ENCODE peak calls at places on chromosomes 13 and 19, in seven cellular contexts. One of them, this sample, is unnamed.

GRCh38 chr19:10836478-10837325 is 690 bp upstream of the TMED1 start:
- DNase-seq in activated CD8-positive, alpha-beta T cell treated with anti-CD3 and anti-CD28 coated beads for 36 hours: peak; percentile 92
- DNase-seq in iPS-NIHi11: peak; percentile 81
- DNase-seq in endothelial cell: no peak
- DNase-seq in fibroblast of the aortic adventitia: no peak
- DNase-seq in AG09309: no peak
- DNase-seq in HT1080: no peak
- DNase-seq in this sample: peak; percentile 67

GRCh38 chr13:37446503-37446902 is 152.1 kb downstream of the POSTN start:
- DNase-seq in activated CD8-positive, alpha-beta T cell treated with anti-CD3 and anti-CD28 coated beads for 36 hours: no peak
- DNase-seq in iPS-NIHi11: no peak
- DNase-seq in endothelial cell: no peak
- DNase-seq in fibroblast of the aortic adventitia: peak; percentile 91
- DNase-seq in AG09309: peak; percentile 86
- DNase-seq in HT1080: peak; percentile 66
- DNase-seq in this sample: no peak

GRCh38 chr19:30133803-30134202 is 191.8 kb downstream of the URI1 start:
- DNase-seq in activated CD8-positive, alpha-beta T cell treated with anti-CD3 and anti-CD28 coated beads for 36 hours: no peak
- DNase-seq in iPS-NIHi11: no peak
- DNase-seq in endothelial cell: no peak
- DNase-seq in fibroblast of the aortic adventitia: no peak
- DNase-seq in AG09309: no peak
- DNase-seq in HT1080: no peak
- DNase-seq in this sample: no peak

GRCh38 chr19:38564981-38565685 is 52.6 kb downstream of the MAP4K1 start:
- DNase-seq in activated CD8-positive, alpha-beta T cell treated with anti-CD3 and anti-CD28 coated beads for 36 hours: peak; percentile 22
- DNase-seq in iPS-NIHi11: peak; percentile 82
- DNase-seq in endothelial cell: no peak
- DNase-seq in fibroblast of the aortic adventitia: no peak
- DNase-seq in AG09309: no peak
- DNase-seq in HT1080: no peak
- DNase-seq in this sample: no peak

GRCh38 chr19:41904118-41904870 is 21.3 kb downstream of the ARHGEF1 start:
- DNase-seq in activated CD8-positive, alpha-beta T cell treated with anti-CD3 and anti-CD28 coated beads for 36 hours: no peak
- DNase-seq in iPS-NIHi11: no peak
- DNase-seq in endothelial cell: no peak
- DNase-seq in fibroblast of the aortic adventitia: no peak
- DNase-seq in AG09309: no peak
- DNase-seq in HT1080: no peak
- DNase-seq in this sample: no peak

GRCh38 chr19:29587518-29587986 is 18.5 kb upstream of the POP4 start:
- DNase-seq in activated CD8-positive, alpha-beta T cell treated with anti-CD3 and anti-CD28 coated beads for 36 hours: peak; percentile 85
- DNase-seq in iPS-NIHi11: no peak
- DNase-seq in endothelial cell: no peak
- DNase-seq in fibroblast of the aortic adventitia: no peak
- DNase-seq in AG09309: no peak
- DNase-seq in HT1080: peak; percentile 86
- DNase-seq in this sample: no peak

GRCh38 chr13:35388979-35389378 is 87.5 kb downstream of the MAB21L1 start:
- DNase-seq in activated CD8-positive, alpha-beta T cell treated with anti-CD3 and anti-CD28 coated beads for 36 hours: no peak
- DNase-seq in iPS-NIHi11: no peak
- DNase-seq in endothelial cell: no peak
- DNase-seq in fibroblast of the aortic adventitia: peak; percentile 58
- DNase-seq in AG09309: no peak
- DNase-seq in HT1080: peak; percentile 10
- DNase-seq in this sample: no peak

GRCh38 chr19:40831502-40832430 is 18.5 kb downstream of the CYP2A6 start:
- DNase-seq in activated CD8-positive, alpha-beta T cell treated with anti-CD3 and anti-CD28 coated beads for 36 hours: no peak
- DNase-seq in iPS-NIHi11: no peak
- DNase-seq in endothelial cell: no peak
- DNase-seq in fibroblast of the aortic adventitia: peak; percentile 98
- DNase-seq in AG09309: peak; percentile 99
- DNase-seq in HT1080: peak; percentile 96
- DNase-seq in this sample: no peak

GRCh38 chr13:22114630-22115311 is 443.9 kb downstream of the FGF9 start:
- DNase-seq in activated CD8-positive, alpha-beta T cell treated with anti-CD3 and anti-CD28 coated beads for 36 hours: peak; percentile 51
- DNase-seq in iPS-NIHi11: no peak
- DNase-seq in endothelial cell: no peak
- DNase-seq in fibroblast of the aortic adventitia: no peak
- DNase-seq in AG09309: no peak
- DNase-seq in HT1080: no peak
- DNase-seq in this sample: no peak

GRCh38 chr19:21202865-21203494 is 61.1 kb downstream of the ZNF431 start:
- DNase-seq in activated CD8-positive, alpha-beta T cell treated with anti-CD3 and anti-CD28 coated beads for 36 hours: peak; percentile 41
- DNase-seq in iPS-NIHi11: peak; percentile 76
- DNase-seq in endothelial cell: peak; percentile 54
- DNase-seq in fibroblast of the aortic adventitia: peak; percentile 14
- DNase-seq in AG09309: peak; percentile 10
- DNase-seq in HT1080: peak; percentile 15
- DNase-seq in this sample: peak; percentile 34

GRCh38 chr19:16886305-16886880 is 2.4 kb upstream of the F2RL3 start:
- DNase-seq in activated CD8-positive, alpha-beta T cell treated with anti-CD3 and anti-CD28 coated beads for 36 hours: no peak
- DNase-seq in iPS-NIHi11: no peak
- DNase-seq in endothelial cell: no peak
- DNase-seq in fibroblast of the aortic adventitia: peak; percentile 80
- DNase-seq in AG09309: no peak
- DNase-seq in HT1080: peak; percentile 46
- DNase-seq in this sample: no peak

GRCh38 chr13:100210966-100211710 is 122.2 kb downstream of the PCCA start:
- DNase-seq in activated CD8-positive, alpha-beta T cell treated with anti-CD3 and anti-CD28 coated beads for 36 hours: no peak
- DNase-seq in iPS-NIHi11: no peak
- DNase-seq in endothelial cell: no peak
- DNase-seq in fibroblast of the aortic adventitia: peak; percentile 45
- DNase-seq in AG09309: no peak
- DNase-seq in HT1080: peak; percentile 21
- DNase-seq in this sample: no peak

GRCh38 chr19:29535984-29536508 is 10.3 kb downstream of the VSTM2B start:
- DNase-seq in activated CD8-positive, alpha-beta T cell treated with anti-CD3 and anti-CD28 coated beads for 36 hours: no peak
- DNase-seq in iPS-NIHi11: peak; percentile 8
- DNase-seq in endothelial cell: no peak
- DNase-seq in fibroblast of the aortic adventitia: no peak
- DNase-seq in AG09309: no peak
- DNase-seq in HT1080: no peak
- DNase-seq in this sample: no peak

GRCh38 chr13:46165485-46166220 is 16.3 kb downstream of the LCP1 start:
- DNase-seq in activated CD8-positive, alpha-beta T cell treated with anti-CD3 and anti-CD28 coated beads for 36 hours: peak; percentile 77
- DNase-seq in iPS-NIHi11: no peak
- DNase-seq in endothelial cell: no peak
- DNase-seq in fibroblast of the aortic adventitia: no peak
- DNase-seq in AG09309: no peak
- DNase-seq in HT1080: peak; percentile 85
- DNase-seq in this sample: no peak

GRCh38 chr13:27038323-27038722 is 133.3 kb downstream of the USP12 start:
- DNase-seq in activated CD8-positive, alpha-beta T cell treated with anti-CD3 and anti-CD28 coated beads for 36 hours: no peak
- DNase-seq in iPS-NIHi11: no peak
- DNase-seq in endothelial cell: no peak
- DNase-seq in fibroblast of the aortic adventitia: peak; percentile 83
- DNase-seq in AG09309: no peak
- DNase-seq in HT1080: peak; percentile 88
- DNase-seq in this sample: no peak

GRCh38 chr19:46413262-46414031 is at the start of gene CCDC8:
- DNase-seq in activated CD8-positive, alpha-beta T cell treated with anti-CD3 and anti-CD28 coated beads for 36 hours: no peak
- DNase-seq in iPS-NIHi11: peak; percentile 88
- DNase-seq in endothelial cell: peak; percentile 77
- DNase-seq in fibroblast of the aortic adventitia: peak; percentile 91
- DNase-seq in AG09309: peak; percentile 64
- DNase-seq in HT1080: no peak
- DNase-seq in this sample: peak; percentile 94

GRCh38 chr13:45604892-45605291 is 10.6 kb downstream of the ERICH6B start:
- DNase-seq in activated CD8-positive, alpha-beta T cell treated with anti-CD3 and anti-CD28 coated beads for 36 hours: no peak
- DNase-seq in iPS-NIHi11: peak; percentile 55
- DNase-seq in endothelial cell: no peak
- DNase-seq in fibroblast of the aortic adventitia: no peak
- DNase-seq in AG09309: no peak
- DNase-seq in HT1080: no peak
- DNase-seq in this sample: peak; percentile 32

GRCh38 chr19:52566588-52566987 is 3.5 kb upstream of the ZNF701 start:
- DNase-seq in activated CD8-positive, alpha-beta T cell treated with anti-CD3 and anti-CD28 coated beads for 36 hours: no peak
- DNase-seq in iPS-NIHi11: no peak
- DNase-seq in endothelial cell: no peak
- DNase-seq in fibroblast of the aortic adventitia: peak; percentile 2
- DNase-seq in AG09309: no peak
- DNase-seq in HT1080: peak; percentile 43
- DNase-seq in this sample: no peak

GRCh38 chr19:661427-662196 is 1.4 kb downstream of the RNF126 start:
- DNase-seq in activated CD8-positive, alpha-beta T cell treated with anti-CD3 and anti-CD28 coated beads for 36 hours: peak; percentile 79
- DNase-seq in iPS-NIHi11: no peak
- DNase-seq in endothelial cell: no peak
- DNase-seq in fibroblast of the aortic adventitia: peak; percentile 18
- DNase-seq in AG09309: no peak
- DNase-seq in HT1080: no peak
- DNase-seq in this sample: no peak

GRCh38 chr13:105196052-105196451 is 1339.4 kb downstream of the EFNB2 start:
- DNase-seq in activated CD8-positive, alpha-beta T cell treated with anti-CD3 and anti-CD28 coated beads for 36 hours: no peak
- DNase-seq in iPS-NIHi11: peak; percentile 35
- DNase-seq in endothelial cell: no peak
- DNase-seq in fibroblast of the aortic adventitia: peak; percentile 1
- DNase-seq in AG09309: peak; percentile 16
- DNase-seq in HT1080: peak; percentile 44
- DNase-seq in this sample: peak; percentile 23

GRCh38 chr19:46466536-46467199 is 4.7 kb downstream of the PNMA8A start:
- DNase-seq in activated CD8-positive, alpha-beta T cell treated with anti-CD3 and anti-CD28 coated beads for 36 hours: peak; percentile 10
- DNase-seq in iPS-NIHi11: no peak
- DNase-seq in endothelial cell: no peak
- DNase-seq in fibroblast of the aortic adventitia: peak; percentile 90
- DNase-seq in AG09309: no peak
- DNase-seq in HT1080: peak; percentile 66
- DNase-seq in this sample: no peak

GRCh38 chr13:113220877-113221276 is 11.5 kb downstream of the CUL4A start:
- DNase-seq in activated CD8-positive, alpha-beta T cell treated with anti-CD3 and anti-CD28 coated beads for 36 hours: peak; percentile 17
- DNase-seq in iPS-NIHi11: no peak
- DNase-seq in endothelial cell: no peak
- DNase-seq in fibroblast of the aortic adventitia: no peak
- DNase-seq in AG09309: no peak
- DNase-seq in HT1080: peak; percentile 11
- DNase-seq in this sample: no peak

GRCh38 chr13:66106246-66106645 is 1123.9 kb downstream of the PCDH9 start:
- DNase-seq in activated CD8-positive, alpha-beta T cell treated with anti-CD3 and anti-CD28 coated beads for 36 hours: no peak
- DNase-seq in iPS-NIHi11: no peak
- DNase-seq in endothelial cell: no peak
- DNase-seq in fibroblast of the aortic adventitia: no peak
- DNase-seq in AG09309: no peak
- DNase-seq in HT1080: no peak
- DNase-seq in this sample: no peak